ENCODE peak calls at places on chromosome 22, in six cellular contexts. S is aorta; R is heart right ventricle; X is A549; T is choroid plexus epithelial cell; M is CD4-positive, alpha-beta memory T cell. Y is an unnamed sample.

GRCh38 chr22:38724926-38725571 is 19.3 kb downstream of the GTPBP1 start:
- DNase-seq in T (peak), M (peak), S (no peak), R (no peak), X (peak), Y (no peak)

GRCh38 chr22:33006220-33006954 is 51.8 kb downstream of the SYN3 start:
- DNase-seq in X (no peak), S (no peak), M (no peak), T (no peak), R (no peak), Y (no peak)

GRCh38 chr22:42261266-42261665 is 9.2 kb downstream of the TCF20 start:
- DNase-seq in S (no peak), R (no peak), M (no peak), T (peak), X (no peak), Y (no peak)

GRCh38 chr22:40533712-40534378 is 102.7 kb downstream of the MRTFA start:
- DNase-seq in R (no peak), T (peak), S (no peak), M (peak), X (peak), Y (peak)

GRCh38 chr22:37018815-37019308 is 385 bp downstream of the TST start:
- DNase-seq in X (peak), R (peak), S (peak), M (no peak), T (peak), Y (no peak)

GRCh38 chr22:37262346-37262745 is 18.3 kb upstream of the RAC2 start:
- DNase-seq in X (no peak), M (no peak), T (no peak), R (no peak), S (peak), Y (no peak)

GRCh38 chr22:22756109-22756508 is 111.7 kb downstream of the GGTLC2 start:
- DNase-seq in T (no peak), R (no peak), M (no peak), X (no peak), S (no peak), Y (no peak)

GRCh38 chr22:22474733-22475132 is 33.8 kb downstream of the ZNF280B start:
- DNase-seq in T (no peak), X (no peak), S (no peak), M (no peak), R (no peak), Y (no peak)

GRCh38 chr22:24995649-24996180 is 43.2 kb downstream of the KIAA1671 start:
- DNase-seq in X (no peak), M (no peak), T (no peak), R (no peak), S (no peak), Y (no peak)

GRCh38 chr22:41833369-41834004 is 582 bp downstream of the SREBF2 start:
- DNase-seq in S (peak), T (no peak), X (peak), R (peak), M (peak), Y (peak)

GRCh38 chr22:23271597-23271908 is 91.2 kb downstream of the BCR start:
- DNase-seq in S (no peak), X (no peak), M (no peak), T (no peak), R (no peak), Y (no peak)

GRCh38 chr22:25736378-25737011 is 5.5 kb upstream of the MYO18B start:
- DNase-seq in S (no peak), R (no peak), T (no peak), M (peak), X (no peak), Y (no peak)

GRCh38 chr22:42217019-42217751 is 53.3 kb downstream of the TCF20 start:
- DNase-seq in S (no peak), X (peak), T (no peak), R (no peak), M (peak), Y (no peak)

GRCh38 chr22:35477911-35478582 is 62.6 kb upstream of the RASD2 start:
- DNase-seq in R (peak), M (no peak), X (peak), S (no peak), T (peak), Y (no peak)

GRCh38 chr22:34294986-34295385 is 374.7 kb upstream of the LARGE1 start:
- DNase-seq in S (no peak), M (no peak), X (no peak), T (no peak), R (no peak), Y (no peak)

GRCh38 chr22:31350410-31350863 is 4.3 kb upstream of the PATZ1 start:
- DNase-seq in X (peak), M (no peak), R (no peak), T (peak), S (no peak), Y (no peak)

GRCh38 chr22:28269277-28269676 is 350.2 kb upstream of the PITPNB start:
- DNase-seq in M (no peak), R (no peak), X (no peak), S (no peak), T (no peak), Y (no peak)

GRCh38 chr22:29816539-29816938 is 21.5 kb downstream of the ASCC2 start:
- DNase-seq in X (no peak), S (no peak), M (no peak), R (no peak), T (no peak), Y (no peak)
- H3K4me3 ChIP-seq in X (no peak), S (no peak), M (no peak), R (no peak), T (no peak), Y (no peak)

DNA sequence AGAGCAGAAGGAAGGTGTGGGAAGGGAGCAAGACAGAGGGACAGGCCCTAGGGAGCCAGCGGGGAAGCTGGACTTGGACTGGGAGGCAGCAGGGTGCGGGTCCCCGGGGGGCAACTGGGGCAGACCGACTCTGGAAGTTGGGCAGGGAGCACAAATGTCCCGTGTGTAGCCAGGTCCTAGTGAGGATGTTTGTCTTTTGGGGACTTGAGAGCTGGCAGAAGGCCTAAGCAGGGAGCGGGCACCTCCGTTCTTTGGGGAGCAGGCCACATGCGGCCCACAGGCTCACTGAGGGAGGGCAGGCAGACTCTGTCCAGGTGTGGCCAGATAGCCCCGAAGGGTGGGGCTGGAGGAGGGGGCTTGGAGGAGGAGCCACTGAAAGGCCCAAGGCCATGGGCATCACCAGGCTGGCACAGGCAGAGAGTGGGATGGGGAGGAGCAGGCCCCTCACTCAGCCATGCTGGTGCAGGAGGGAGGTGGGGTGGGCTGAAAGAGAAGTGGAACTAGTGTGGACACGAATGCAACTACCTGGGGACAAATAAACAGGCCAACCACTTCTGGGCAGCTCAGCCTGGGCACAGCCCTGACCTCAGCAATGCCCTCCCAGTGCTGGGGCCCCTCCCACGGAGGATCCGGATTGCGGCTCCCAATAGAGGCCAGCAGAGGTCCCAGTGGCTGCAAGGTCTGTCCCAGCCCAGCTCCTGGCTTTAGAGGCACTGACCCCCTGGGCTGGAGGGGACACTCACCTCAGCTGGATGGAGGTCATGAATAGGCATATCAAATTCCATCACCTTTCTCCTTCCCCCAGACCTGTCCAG is 1.3 kb upstream of the SCARF2 start:
- DNase-seq in X (peak), R (no peak), S (peak), T (no peak), M (no peak), Y (no peak)
- H3K4me3 ChIP-seq in X (no peak), R (peak), S (no peak), T (peak), M (no peak), Y (no peak)

GRCh38 chr22:17786435-17787158 is 12.3 kb upstream of the BID start:
- DNase-seq in M (no peak), S (no peak), T (peak), R (peak), X (no peak), Y (peak)
- H3K4me3 ChIP-seq in M (no peak), S (no peak), T (no peak), R (no peak), X (no peak), Y (no peak)

DNA sequence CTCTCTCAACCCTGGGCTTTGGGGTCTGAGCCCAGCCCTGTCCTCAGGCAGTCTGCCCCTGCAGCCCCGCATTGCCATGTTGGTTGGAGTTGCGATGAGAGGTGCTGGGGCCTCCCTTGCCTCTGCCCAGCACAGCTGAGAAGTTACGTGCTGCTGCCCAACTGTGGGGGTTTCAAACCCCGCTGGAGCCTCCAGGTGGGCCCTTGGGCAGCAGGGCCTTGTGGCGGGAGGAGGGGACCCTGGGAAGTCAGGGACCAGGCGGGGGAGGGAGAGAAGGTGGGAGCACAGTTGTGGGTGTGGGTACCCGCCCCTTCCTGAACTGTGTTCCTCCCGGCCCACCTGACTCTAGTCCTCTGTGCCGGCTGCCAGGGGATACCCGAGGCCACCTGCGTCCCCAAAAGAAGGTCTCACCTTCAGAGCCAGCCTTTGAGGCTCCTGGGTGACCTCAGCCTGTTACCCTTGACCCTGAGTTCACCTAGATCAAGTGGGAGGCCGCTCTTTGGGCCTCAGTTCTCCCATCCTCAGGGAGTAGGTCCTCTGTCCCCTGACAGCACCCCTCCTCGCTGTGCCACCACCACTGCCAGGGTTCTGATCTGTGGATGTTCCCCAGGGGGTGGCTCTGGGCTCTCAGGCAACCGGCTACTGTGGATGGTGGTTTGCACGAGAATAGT is 7.6 kb upstream of the CCDC188 start:
- DNase-seq in M (no peak), X (no peak), R (no peak), S (no peak), T (no peak), Y (no peak)
- H3K4me3 ChIP-seq in M (no peak), X (no peak), R (no peak), S (no peak), T (no peak), Y (no peak)

GRCh38 chr22:43999378-43999777 is 24.7 kb upstream of the PARVB start:
- DNase-seq in X (no peak), R (no peak), M (no peak), S (no peak), T (no peak), Y (no peak)
- H3K4me3 ChIP-seq in X (no peak), R (no peak), M (no peak), S (no peak), T (no peak), Y (no peak)

GRCh38 chr22:50700387-50701075 is 27.9 kb downstream of the SHANK3 start:
- DNase-seq in X (no peak), T (no peak), M (no peak), S (peak), R (no peak), Y (no peak)
- H3K4me3 ChIP-seq in X (no peak), T (no peak), M (no peak), S (no peak), R (no peak), Y (no peak)

DNA sequence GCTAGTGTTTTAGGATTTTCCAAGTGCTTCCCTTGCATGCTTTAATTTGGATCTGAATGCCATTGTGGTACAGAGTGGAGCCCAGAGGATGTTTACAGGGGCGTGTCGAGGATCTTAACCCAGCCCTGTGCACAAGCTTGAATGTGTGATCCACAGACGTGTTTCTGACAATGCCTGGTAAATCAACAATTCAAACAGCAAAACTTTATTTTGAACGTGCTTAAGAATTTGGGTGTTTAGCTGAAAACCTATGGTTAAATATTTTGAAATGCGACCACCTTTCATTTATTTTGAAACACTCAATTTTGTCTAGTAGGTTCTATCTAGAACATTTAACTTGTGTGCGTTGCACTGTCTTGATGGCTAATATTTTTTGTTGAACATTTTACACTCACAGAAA is 1.8 kb downstream of the TUBA8 start:
- DNase-seq in R (no peak), T (no peak), M (no peak), S (no peak), X (no peak), Y (no peak)
- H3K4me3 ChIP-seq in R (peak), T (no peak), M (no peak), S (no peak), X (no peak), Y (no peak)

GRCh38 chr22:26894766-26895485 is 237.5 kb downstream of the MIAT start:
- DNase-seq in R (no peak), S (no peak), M (no peak), T (peak), X (peak), Y (no peak)

GRCh38 chr22:26892401-26893033 is 235.1 kb downstream of the MIAT start:
- DNase-seq in X (peak), R (no peak), M (no peak), S (peak), T (no peak), Y (no peak)

GRCh38 chr22:26893034-26893710 is 235.8 kb downstream of the MIAT start:
- DNase-seq in M (no peak), X (no peak), R (no peak), T (no peak), S (no peak), Y (no peak)

GRCh38 chr22:26894362-26894761 is 237.0 kb downstream of the MIAT start:
- DNase-seq in R (no peak), X (no peak), S (no peak), T (no peak), M (no peak), Y (no peak)

DNA sequence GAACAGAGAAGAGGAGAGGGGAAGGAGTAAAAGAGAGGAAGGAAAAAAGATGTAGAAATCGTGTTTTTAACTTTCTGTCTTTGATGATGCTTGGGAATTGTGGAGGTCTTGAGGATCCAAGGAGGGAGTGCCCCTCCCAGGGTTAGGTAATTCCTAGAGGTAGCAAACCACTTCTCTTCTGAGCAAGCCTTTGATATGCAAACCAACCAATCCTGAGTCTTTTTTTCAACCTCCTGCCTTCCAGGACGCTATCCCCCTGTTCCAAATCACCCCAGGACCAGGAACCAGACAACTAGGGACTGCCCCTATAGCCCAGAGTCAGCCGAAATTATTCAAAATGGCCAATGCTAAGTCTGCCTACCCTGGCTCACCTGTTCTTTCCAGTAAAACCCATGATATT is 236.3 kb downstream of the MIAT start:
- DNase-seq in M (no peak), T (no peak), X (no peak), S (no peak), R (no peak), Y (no peak)
- H3K4me3 ChIP-seq in M (no peak), T (no peak), X (no peak), S (no peak), R (no peak), Y (no peak)